ENCODE peak calls at places on chromosome X, in six cellular contexts. U, B, S, W, K and X are unnamed samples.

GRCh38 chrX:47540754-47541538 is 20.1 kb upstream of the ARAF start:
- DNase-seq in K (peak), U (peak), B (peak), S (peak), W (peak), X (peak)

GRCh38 chrX:99939883-99940232 is 470.2 kb downstream of the PCDH19 start:
- DNase-seq in W (no peak), U (no peak), K (no peak), B (no peak), S (no peak), X (no peak)

GRCh38 chrX:41333744-41333993 is 293 bp upstream of the DDX3X start:
- DNase-seq in B (no peak), U (peak), S (peak), W (peak), K (peak), X (peak)

GRCh38 chrX:150767045-150767395 is 73.8 kb downstream of the MTMR1 start:
- DNase-seq in B (no peak), S (no peak), U (no peak), K (no peak), W (no peak), X (no peak)

GRCh38 chrX:1618689-1619088 is 3.8 kb downstream of the ASMT start:
- DNase-seq in K (no peak), S (no peak), U (peak), B (no peak), W (no peak), X (peak)

GRCh38 chrX:22699591-22700091 is 300.1 kb upstream of the DDX53 start:
- DNase-seq in U (no peak), K (no peak), W (no peak), S (peak), B (no peak), X (no peak)

GRCh38 chrX:5852941-5853340 is 375.7 kb downstream of the NLGN4X start:
- DNase-seq in K (no peak), S (no peak), W (no peak), U (no peak), B (no peak), X (no peak)

GRCh38 chrX:151000901-151001301 is 17.8 kb downstream of the HMGB3 start:
- DNase-seq in U (no peak), B (no peak), S (no peak), K (no peak), W (no peak), X (no peak)

GRCh38 chrX:135170468-135170867 is 730 bp downstream of the CT55 start:
- DNase-seq in K (no peak), S (no peak), U (no peak), W (no peak), B (no peak), X (no peak)

GRCh38 chrX:51851507-51852085 is 41.8 kb upstream of the MAGED1 start:
- DNase-seq in U (no peak), W (no peak), S (no peak), K (no peak), B (peak), X (no peak)

GRCh38 chrX:149841929-149842328 is 39.1 kb upstream of the MAGEA8 start:
- DNase-seq in W (no peak), S (no peak), B (no peak), K (no peak), U (no peak), X (no peak)

GRCh38 chrX:149641832-149642231 is 10.2 kb upstream of the TMEM185A start:
- DNase-seq in S (peak), U (no peak), K (no peak), W (no peak), B (no peak), X (no peak)

GRCh38 chrX:119654112-119654531 is 38.8 kb downstream of the SEPTIN6 start:
- DNase-seq in B (no peak), U (no peak), W (peak), S (peak), K (no peak), X (no peak)

GRCh38 chrX:153672531-153673397 is 849 bp downstream of the PNCK start:
- DNase-seq in K (no peak), S (no peak), W (no peak), B (no peak), U (no peak), X (no peak)

GRCh38 chrX:102723456-102723855 is 2.9 kb downstream of the GPRASP3 start:
- DNase-seq in S (peak), K (no peak), B (no peak), U (no peak), W (no peak), X (no peak)